ENCODE peak calls at places on chromosomes 11 and 22, in ten cellular contexts. F is cardiac fibroblast; E is NCI-H1092; N is HFFc6; Y is astrocyte of the cerebellum; L is HepG2; Z is effector CD4-positive, alpha-beta T cell; U is GM19239; H is smooth muscle cell of the brain vasculature; V is activated CD4-positive, alpha-beta T cell treated with anti-CD3 and anti-CD28 coated beads, Interleukin-2, amount 50 U/mL, for 4 hours. I is an unnamed sample.

GRCh38 chr11:100715163-100715792 is 28.2 kb downstream of the ARHGAP42 start:
- DNase-seq in H (no peak), Y (no peak), V (no peak), F (no peak), L (no peak), Z (no peak), U (no peak), E (no peak), N (no peak), I (no peak)

GRCh38 chr11:134361661-134362060 is 29.9 kb downstream of the GLB1L2 start:
- DNase-seq in E (no peak), V (no peak), H (no peak), F (no peak), Y (no peak), N (no peak), L (no peak), Z (no peak), U (no peak), I (no peak)

GRCh38 chr11:13210424-13210823 is 67.2 kb upstream of the BMAL1 start:
- DNase-seq in V (peak; percentile 7), L (peak; percentile 57), H (peak; percentile 51), Y (peak; percentile 72), Z (peak; percentile 10), F (peak; percentile 90), E (peak; percentile 67), N (peak; percentile 76), U (no peak), I (peak; percentile 74)

GRCh38 chr11:114762437-114762836 is 84.1 kb downstream of the NXPE2 start:
- DNase-seq in L (peak; percentile 26), H (peak; percentile 3), Y (peak; percentile 28), U (no peak), F (peak; percentile 77), V (no peak), E (peak; percentile 74), N (peak; percentile 21), Z (no peak), I (peak; percentile 25)

GRCh38 chr11:118612378-118612777 is 5.0 kb downstream of the PHLDB1 start:
- DNase-seq in H (no peak), F (peak; percentile 93), Y (no peak), E (no peak), V (no peak), L (no peak), N (no peak), U (no peak), Z (no peak), I (no peak)

GRCh38 chr11:74354036-74354435 is 42.6 kb upstream of the P4HA3 start:
- DNase-seq in N (no peak), V (no peak), E (no peak), U (no peak), L (no peak), Y (no peak), H (no peak), F (no peak), Z (no peak), I (no peak)

GRCh38 chr11:56782167-56782847 is 33.8 kb upstream of the OR9G4 start:
- DNase-seq in Y (no peak), N (no peak), H (no peak), Z (no peak), E (no peak), V (no peak), F (no peak), U (no peak), L (no peak), I (no peak)

GRCh38 chr11:31702966-31703365 is 108.2 kb downstream of the PAX6 start:
- DNase-seq in H (no peak), V (no peak), N (peak; percentile 57), Y (no peak), L (peak; percentile 16), E (peak; percentile 42), U (no peak), F (no peak), Z (no peak), I (no peak)

GRCh38 chr11:33698921-33699320 is 1.7 kb downstream of the C11orf91 start:
- DNase-seq in U (no peak), F (no peak), N (no peak), V (no peak), H (no peak), L (no peak), Z (no peak), E (no peak), Y (no peak), I (no peak)

GRCh38 chr22:44484618-44485017 is 13.4 kb downstream of the RTL6 start:
- DNase-seq in Z (no peak), E (no peak), H (no peak), L (no peak), Y (no peak), N (no peak), U (no peak), V (no peak), F (no peak), I (no peak)

GRCh38 chr11:23897453-23898289 is 599.2 kb upstream of the LUZP2 start:
- DNase-seq in V (no peak), L (no peak), E (no peak), H (peak; percentile 49), U (no peak), Z (no peak), Y (peak; percentile 48), N (peak; percentile 88), F (peak; percentile 76), I (no peak)

GRCh38 chr22:32650553-32651345 is 150.8 kb upstream of the TIMP3 start:
- DNase-seq in U (no peak), N (peak; percentile 64), Z (no peak), E (no peak), V (no peak), L (no peak), H (no peak), F (no peak), Y (no peak), I (no peak)

GRCh38 chr11:117930668-117931330 is 1.6 kb upstream of the TMPRSS13 start:
- DNase-seq in Z (no peak), N (no peak), V (no peak), E (no peak), F (no peak), L (no peak), H (no peak), U (no peak), Y (no peak), I (no peak)

GRCh38 chr11:68090287-68090686 is 30.9 kb downstream of the CHKA start:
- DNase-seq in Z (no peak), E (no peak), V (no peak), H (no peak), F (no peak), Y (no peak), L (no peak), U (no peak), N (no peak), I (no peak)

GRCh38 chr11:75631086-75631694 is 37.6 kb downstream of the MAP6 start:
- DNase-seq in Y (no peak), V (no peak), N (no peak), Z (no peak), F (no peak), U (no peak), L (no peak), H (no peak), E (no peak), I (no peak)

GRCh38 chr11:61037694-61038093 is 64.6 kb upstream of the CD5 start:
- DNase-seq in F (peak; percentile 18), N (no peak), Y (peak; percentile 48), H (no peak), V (no peak), E (no peak), U (no peak), Z (no peak), L (no peak), I (no peak)

GRCh38 chr11:67255353-67255752 is 10.9 kb upstream of the GRK2 start:
- DNase-seq in Z (no peak), U (no peak), V (no peak), N (no peak), F (no peak), Y (no peak), E (no peak), H (no peak), L (no peak), I (no peak)

GRCh38 chr11:5564259-5565019 is 16.1 kb upstream of the OR52H1 start:
- DNase-seq in H (no peak), V (no peak), U (no peak), N (peak; percentile 6), Y (no peak), E (no peak), Z (no peak), F (peak; percentile 1), L (no peak), I (no peak)

GRCh38 chr11:68266936-68267880 is 4.6 kb downstream of the C11orf24 start:
- DNase-seq in V (no peak), N (no peak), E (no peak), L (no peak), Z (no peak), F (no peak), H (no peak), Y (no peak), U (no peak), I (no peak)

GRCh38 chr11:57167125-57167839 is 14.5 kb upstream of the LRRC55 start:
- DNase-seq in F (no peak), U (no peak), Z (no peak), L (no peak), V (no peak), N (no peak), E (no peak), Y (no peak), H (no peak), I (no peak)

GRCh38 chr11:82889133-82890001 is 10.9 kb downstream of the PRCP start:
- DNase-seq in L (no peak), Z (no peak), F (no peak), V (no peak), E (no peak), H (no peak), N (no peak), U (no peak), Y (no peak), I (no peak)

GRCh38 chr11:35313066-35313765 is 106.1 kb downstream of the SLC1A2 start:
- DNase-seq in E (no peak), V (no peak), Y (no peak), F (no peak), N (no peak), U (peak; percentile 23), Z (no peak), L (no peak), H (no peak), I (no peak)

GRCh38 chr22:37419916-37420655 is 7.2 kb downstream of the ELFN2 start:
- DNase-seq in H (no peak), N (no peak), V (peak; percentile 9), U (no peak), Z (no peak), L (no peak), F (no peak), E (no peak), Y (no peak), I (no peak)

GRCh38 chr11:92580931-92581330 is 356.3 kb downstream of the FAT3 start:
- DNase-seq in N (no peak), E (no peak), Y (no peak), U (no peak), L (no peak), H (no peak), F (no peak), V (no peak), Z (no peak), I (no peak)

GRCh38 chr11:7749456-7749855 is 43.2 kb upstream of the OVCH2 start:
- DNase-seq in L (no peak), V (no peak), N (no peak), E (no peak), F (no peak), H (no peak), Y (no peak), U (no peak), Z (no peak), I (no peak)

GRCh38 chr11:45092901-45093760 is 53.3 kb upstream of the PRDM11 start:
- DNase-seq in H (no peak), E (no peak), Z (no peak), N (peak; percentile 49), Y (peak; percentile 43), U (no peak), F (peak; percentile 79), L (no peak), V (peak; percentile 24), I (no peak)

GRCh38 chr11:35178067-35178805 is 39.3 kb downstream of the CD44 start:
- DNase-seq in H (no peak), L (no peak), U (no peak), N (no peak), F (no peak), E (no peak), Z (no peak), Y (no peak), V (no peak), I (no peak)

GRCh38 chr11:16088774-16089173 is 267.6 kb downstream of the SOX6 start:
- DNase-seq in Z (no peak), H (no peak), F (no peak), N (no peak), E (no peak), V (no peak), U (no peak), L (no peak), Y (no peak), I (no peak)

I was measured in hippocampal formation.